ENCODE peak calls at places on chromosomes 11 and 22, in four cellular contexts. S is breast epithelium, O is mammary epithelial cell, V is A549. U is an unnamed sample.

GRCh38 chr11:12288934-12289666 is 88.3 kb upstream of the PARVA start:
- DNase-seq in V (no peak), S (no peak), O (no peak), U (no peak)

GRCh38 chr11:121559812-121560211 is 107.0 kb upstream of the SORL1-AS1 start:
- DNase-seq in V (no peak), S (no peak), O (no peak), U (no peak)

GRCh38 chr11:106409201-106409600 is 331.7 kb downstream of the AASDHPPT start:
- DNase-seq in S (no peak), O (no peak), V (no peak), U (no peak)

GRCh38 chr22:19693981-19694670 is 20.2 kb upstream of the SEPTIN5 start:
- DNase-seq in V (no peak), O (peak; percentile 29), S (no peak), U (no peak)

GRCh38 chr11:132131962-132132361 is 761.5 kb downstream of the NTM start:
- DNase-seq in V (no peak), S (no peak), O (no peak), U (no peak)

GRCh38 chr11:58927393-58928081 is 11.8 kb upstream of the GLYATL1 start:
- DNase-seq in V (no peak), O (no peak), S (no peak), U (no peak)

GRCh38 chr22:46047226-46047625 is 70.3 kb upstream of the WNT7B start:
- DNase-seq in S (peak; percentile 45), O (no peak), V (no peak), U (no peak)

GRCh38 chr22:20241579-20242392 is 26.3 kb downstream of the RTN4R start:
- DNase-seq in V (no peak), S (no peak), O (no peak), U (peak; percentile 12)

GRCh38 chr11:34267440-34267839 is 90.4 kb downstream of the ABTB2 start:
- DNase-seq in S (no peak), V (no peak), O (no peak), U (no peak)

GRCh38 chr22:29299136-29299900 is 7.1 kb upstream of the GAS2L1 start:
- DNase-seq in V (no peak), O (no peak), S (peak; percentile 3), U (no peak)

GRCh38 chr11:130094614-130095013 is 24.9 kb downstream of the APLP2 start:
- DNase-seq in S (no peak), V (no peak), O (no peak), U (no peak)

GRCh38 chr11:78319453-78319955 is 98.1 kb downstream of the GAB2 start:
- DNase-seq in V (no peak), O (no peak), S (no peak), U (no peak)

GRCh38 chr11:106424111-106424510 is 346.6 kb downstream of the AASDHPPT start:
- DNase-seq in S (no peak), V (no peak), O (peak; percentile 85), U (peak; percentile 71)

GRCh38 chr11:9562716-9563115 is 10.8 kb upstream of the WEE1 start:
- DNase-seq in V (no peak), O (peak; percentile 68), S (no peak), U (no peak)

GRCh38 chr22:47310601-47311000 is 548.2 kb downstream of the TBC1D22A start:
- DNase-seq in S (no peak), V (no peak), O (peak; percentile 8), U (peak; percentile 43)

GRCh38 chr11:127059286-127060200 is 59.0 kb upstream of the KIRREL3 start:
- DNase-seq in V (no peak), S (no peak), O (no peak), U (no peak)

GRCh38 chr22:23467721-23468294 is 112.3 kb downstream of the IGLL1 start:
- DNase-seq in V (no peak), O (no peak), S (no peak), U (no peak)

GRCh38 chr11:14347991-14348390 is 11.0 kb downstream of the RRAS2 start:
- DNase-seq in V (no peak), O (no peak), S (no peak), U (no peak)
- H3K27ac ChIP-seq in V (no peak overlapping the region), O (no peak overlapping the region), S (no peak overlapping the region), U (no peak overlapping the region)

GRCh38 chr11:124108158-124108557 is 7.1 kb upstream of the VWA5A start:
- DNase-seq in O (peak; percentile 12), S (no peak), V (no peak), U (no peak)
- TF ChIP-seq CTCF in O (peak; percentile 41), S (no peak), V (no peak), U (no peak)

GRCh38 chr11:102928247-102928646 is 27.3 kb downstream of the MMP13 start:
- DNase-seq in V (no peak), S (no peak), O (no peak), U (no peak)
- H3K27ac ChIP-seq in V (no peak overlapping the region), S (no peak overlapping the region), O (no peak overlapping the region), U (no peak overlapping the region)

GRCh38 chr22:50101870-50102565 is 12.2 kb downstream of the MOV10L1 start:
- DNase-seq in V (no peak), O (no peak), S (no peak), U (no peak)

GRCh38 chr22:50104149-50104548 is 14.3 kb downstream of the MOV10L1 start:
- DNase-seq in O (no peak), S (no peak), V (no peak), U (no peak)

GRCh38 chr22:50107529-50107928 is 17.7 kb downstream of the MOV10L1 start:
- DNase-seq in S (no peak), O (no peak), V (no peak), U (no peak)

GRCh38 chr22:50105529-50106100 is 15.8 kb downstream of the MOV10L1 start:
- DNase-seq in O (peak; percentile 54), V (no peak), S (no peak), U (peak; percentile 36)

GRCh38 chr22:50102946-50103345 is 13.1 kb downstream of the MOV10L1 start:
- DNase-seq in S (peak; percentile 44), V (peak; percentile 10), O (peak; percentile 59), U (peak; percentile 43)
- TF ChIP-seq CTCF in S (no peak), V (no peak), O (peak; percentile 23), U (no peak)

DNA sequence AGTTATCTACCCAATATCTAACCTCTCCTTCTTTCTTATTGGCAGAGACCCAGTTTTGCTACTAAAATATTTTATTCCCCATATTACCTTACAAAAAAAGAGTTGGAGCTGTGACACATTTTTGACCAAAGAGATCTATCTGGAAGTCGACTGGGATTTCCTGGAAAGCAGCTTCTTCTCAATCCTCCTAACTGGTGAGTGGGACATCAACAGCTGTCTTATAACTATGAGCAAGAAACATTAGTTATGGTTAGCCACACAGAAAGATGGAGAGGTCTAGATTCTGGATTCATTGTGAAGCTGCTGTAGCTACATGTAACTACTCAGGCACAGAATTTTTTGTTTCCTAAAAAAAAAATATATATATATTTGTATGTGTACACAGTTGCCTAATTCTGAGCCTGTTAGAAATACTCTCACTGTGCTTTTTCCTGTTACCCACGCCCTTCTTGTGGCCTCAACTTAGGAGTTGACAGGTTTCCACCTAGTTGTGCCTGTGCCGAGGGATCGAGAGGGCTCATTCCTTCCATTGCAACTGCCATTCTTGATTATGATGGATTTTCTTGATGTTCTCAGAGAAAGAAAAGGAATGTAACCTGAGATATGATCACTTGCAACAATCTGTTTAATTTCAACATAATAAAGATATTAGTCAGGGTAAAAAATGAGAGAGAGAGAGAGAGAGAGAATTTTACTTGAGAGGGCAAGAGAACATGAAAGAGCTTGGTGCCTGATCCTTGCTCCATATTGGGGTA is 142.0 kb downstream of the SLC17A6 start:
- DNase-seq in S (no peak), O (no peak), V (no peak), U (no peak)
- H3K27ac ChIP-seq in S (no peak overlapping the region), O (no peak overlapping the region), V (no peak overlapping the region), U (no peak overlapping the region)

GRCh38 chr11:113477321-113477720 is 2.1 kb upstream of the DRD2 start:
- DNase-seq in V (no peak), S (no peak), O (no peak), U (no peak)
- TF ChIP-seq CTCF in V (no peak), S (no peak), O (no peak), U (no peak)

GRCh38 chr11:134272381-134273316 is 3.5 kb upstream of the GLB1L3 start:
- DNase-seq in O (no peak), V (no peak), S (peak; percentile 10), U (no peak)
- H3K27ac ChIP-seq in O (no peak overlapping the region), V (no peak overlapping the region), S (no peak overlapping the region), U (no peak overlapping the region)

GRCh38 chr11:111833524-111833923 is 37.9 kb downstream of the ALG9 start:
- DNase-seq in S (no peak), V (no peak), O (no peak), U (no peak)
- TF ChIP-seq CTCF in S (no peak), V (no peak), O (no peak), U (no peak)

U was measured in RWPE1.